ENCODE peak calls at places on chromosomes 16 and 17, in nine cellular contexts. W is NCI-H1092 treated with DMSO at 0.1 percent for 48 hours; M is omental fat pad; Z is spleen; E is GM23338; N is stimulated activated naive CD8-positive, alpha-beta T cell treated with anti-CD3 and anti-CD28 coated beads, Interleukin-15, amount 100 ng/mL, for 72 hours; G is SHP77; J is CD4-positive, alpha-beta T cell; Q is endodermal cell. P is an unnamed sample.

GRCh38 chr16:85256190-85256739 is 144.0 kb upstream of the CIBAR2 start:
- DNase-seq in J (no peak), N (no peak), M (no peak), G (no peak), Q (no peak), W (no peak), Z (no peak), E (no peak), P (no peak)

GRCh38 chr17:38606646-38607611 is 1.2 kb upstream of the SRCIN1 start:
- DNase-seq in E (peak), Q (peak), J (no peak), G (no peak), N (no peak), M (no peak), Z (no peak), W (peak), P (no peak)

GRCh38 chr17:51046527-51047384 is 73.9 kb downstream of the SPAG9 start:
- DNase-seq in N (no peak), W (peak), Q (peak), E (peak), J (no peak), Z (no peak), M (peak), G (peak), P (peak)

GRCh38 chr16:51112311-51112710 is 38.8 kb downstream of the SALL1 start:
- DNase-seq in Q (no peak), M (no peak), E (no peak), W (no peak), G (no peak), J (no peak), Z (no peak), N (no peak), P (no peak)

GRCh38 chr16:9647981-9648701 is 534.1 kb downstream of the GRIN2A start:
- DNase-seq in M (no peak), J (no peak), Z (no peak), N (no peak), Q (no peak), E (peak), G (peak), W (no peak), P (peak)

GRCh38 chr17:16872836-16873653 is 98.9 kb downstream of the TNFRSF13B start:
- DNase-seq in E (peak), N (peak), M (no peak), G (peak), Q (peak), W (no peak), J (peak), Z (peak), P (no peak)

GRCh38 chr16:70577256-70577698 is 53.7 kb downstream of the SF3B3 start:
- DNase-seq in Z (no peak), J (no peak), M (no peak), G (no peak), W (no peak), E (no peak), N (no peak), Q (peak), P (peak)

GRCh38 chr17:48497103-48497502 is 33.7 kb downstream of the HOXB1 start:
- DNase-seq in Z (no peak), N (no peak), W (no peak), Q (no peak), M (no peak), J (no peak), G (no peak), E (no peak), P (no peak)

GRCh38 chr17:64183815-64184397 is 54.0 kb upstream of the ERN1 start:
- DNase-seq in Q (no peak), E (no peak), M (no peak), Z (no peak), N (peak), J (no peak), W (no peak), G (no peak), P (peak)

GRCh38 chr17:76131061-76131691 is 9.9 kb downstream of the FOXJ1 start:
- DNase-seq in E (peak), Q (no peak), M (no peak), J (no peak), Z (no peak), W (no peak), G (no peak), N (no peak), P (no peak)

GRCh38 chr17:78645421-78646295 is 68.5 kb upstream of the DNAH17 start:
- DNase-seq in J (peak), W (no peak), Q (no peak), M (no peak), Z (peak), G (peak), N (peak), E (peak), P (peak)

GRCh38 chr16:81537721-81538561 is 93.3 kb downstream of the CMIP start:
- DNase-seq in G (no peak), N (no peak), J (no peak), M (no peak), W (no peak), Z (peak), E (no peak), Q (no peak), P (peak)

GRCh38 chr16:85094812-85095211 is 17.5 kb downstream of the CIBAR2 start:
- DNase-seq in Q (no peak), W (no peak), J (no peak), N (no peak), M (no peak), G (no peak), Z (no peak), E (no peak), P (no peak)

GRCh38 chr16:77190190-77190477 is 856 bp upstream of the MON1B start:
- DNase-seq in J (no peak), Z (no peak), Q (no peak), G (no peak), N (no peak), M (no peak), E (no peak), W (no peak), P (no peak)

GRCh38 chr16:87931504-87931903 is 4.8 kb downstream of the CA5A start:
- DNase-seq in G (peak), W (no peak), J (no peak), M (no peak), Z (no peak), Q (no peak), N (no peak), E (no peak), P (peak)

GRCh38 chr16:20285993-20286499 is 41.3 kb downstream of the GP2 start:
- DNase-seq in E (peak), J (no peak), G (no peak), Z (no peak), W (no peak), N (no peak), Q (peak), M (no peak), P (no peak)

GRCh38 chr17:40350410-40351184 is 13.9 kb downstream of the GJD3 start:
- DNase-seq in M (no peak), G (no peak), Z (no peak), W (peak), E (peak), N (no peak), Q (peak), J (no peak), P (peak)

GRCh38 chr16:74626741-74627416 is 20.0 kb upstream of the GLG1 start:
- DNase-seq in N (peak), M (no peak), W (no peak), E (no peak), Q (no peak), G (no peak), J (no peak), Z (no peak), P (no peak)

GRCh38 chr17:61064087-61064951 is 335.3 kb upstream of the TBX2 start:
- DNase-seq in W (no peak), E (no peak), Z (no peak), G (no peak), J (no peak), M (no peak), Q (no peak), N (no peak), P (no peak)

GRCh38 chr17:75695830-75696271 is 25.4 kb upstream of the ITGB4 start:
- DNase-seq in J (no peak), G (no peak), M (no peak), Q (no peak), W (no peak), N (no peak), E (no peak), Z (no peak), P (no peak)